ENCODE peak calls at places on chromosomes 11 and 22, in nine cellular contexts. One of them, this sample, is unnamed.

GRCh38 chr11:1105183-1105565 is 30.5 kb downstream of the MUC2 start:
- DNase-seq in stimulated activated CD4-positive, alpha-beta T cell treated with anti-CD3 and anti-CD28 coated beads, TNF-alpha, amount 100 ng/mL, for 1 hour: no peak
- DNase-seq in EL: no peak
- DNase-seq in HCT116: no peak
- DNase-seq in stimulated activated CD8-positive, alpha-beta memory T cell treated with anti-CD3 and anti-CD28 coated beads, Interleukin-15, amount 100 ng/mL, for 1 hour: no peak
- DNase-seq in epithelial cell of esophagus: no peak
- DNase-seq in bronchial epithelial cell: no peak
- DNase-seq in dorsolateral prefrontal cortex: no peak
- DNase-seq in myocyte: no peak
- DNase-seq in this sample: no peak

GRCh38 chr22:42862045-42862734 is 5.1 kb upstream of the ARFGAP3 start:
- DNase-seq in bronchial epithelial cell: peak; percentile 79
- DNase-seq in epithelial cell of esophagus: peak; percentile 79
- DNase-seq in HCT116: no peak
- DNase-seq in stimulated activated CD4-positive, alpha-beta T cell treated with anti-CD3 and anti-CD28 coated beads, TNF-alpha, amount 100 ng/mL, for 1 hour: no peak
- DNase-seq in myocyte: no peak
- DNase-seq in stimulated activated CD8-positive, alpha-beta memory T cell treated with anti-CD3 and anti-CD28 coated beads, Interleukin-15, amount 100 ng/mL, for 1 hour: no peak
- DNase-seq in EL: peak; percentile 56
- DNase-seq in dorsolateral prefrontal cortex: no peak
- DNase-seq in this sample: peak; percentile 72

GRCh38 chr11:15965562-15966250 is 390.6 kb downstream of the SOX6 start:
- DNase-seq in HCT116: no peak
- DNase-seq in dorsolateral prefrontal cortex: no peak
- DNase-seq in stimulated activated CD8-positive, alpha-beta memory T cell treated with anti-CD3 and anti-CD28 coated beads, Interleukin-15, amount 100 ng/mL, for 1 hour: no peak
- DNase-seq in bronchial epithelial cell: peak; percentile 93
- DNase-seq in stimulated activated CD4-positive, alpha-beta T cell treated with anti-CD3 and anti-CD28 coated beads, TNF-alpha, amount 100 ng/mL, for 1 hour: no peak
- DNase-seq in epithelial cell of esophagus: peak; percentile 96
- DNase-seq in EL: no peak
- DNase-seq in myocyte: no peak
- DNase-seq in this sample: no peak

GRCh38 chr22:24367841-24368240 is 59.6 kb upstream of the ADORA2A start:
- DNase-seq in myocyte: no peak
- DNase-seq in EL: peak; percentile 78
- DNase-seq in epithelial cell of esophagus: no peak
- DNase-seq in stimulated activated CD4-positive, alpha-beta T cell treated with anti-CD3 and anti-CD28 coated beads, TNF-alpha, amount 100 ng/mL, for 1 hour: no peak
- DNase-seq in stimulated activated CD8-positive, alpha-beta memory T cell treated with anti-CD3 and anti-CD28 coated beads, Interleukin-15, amount 100 ng/mL, for 1 hour: no peak
- DNase-seq in dorsolateral prefrontal cortex: no peak
- DNase-seq in HCT116: no peak
- DNase-seq in bronchial epithelial cell: no peak
- DNase-seq in this sample: no peak

GRCh38 chr22:26431151-26431995 is 2.3 kb downstream of the ASPHD2 start:
- DNase-seq in dorsolateral prefrontal cortex: no peak
- DNase-seq in bronchial epithelial cell: no peak
- DNase-seq in stimulated activated CD8-positive, alpha-beta memory T cell treated with anti-CD3 and anti-CD28 coated beads, Interleukin-15, amount 100 ng/mL, for 1 hour: no peak
- DNase-seq in HCT116: no peak
- DNase-seq in myocyte: peak; percentile 27
- DNase-seq in EL: peak; percentile 13
- DNase-seq in epithelial cell of esophagus: no peak
- DNase-seq in stimulated activated CD4-positive, alpha-beta T cell treated with anti-CD3 and anti-CD28 coated beads, TNF-alpha, amount 100 ng/mL, for 1 hour: no peak
- DNase-seq in this sample: no peak

GRCh38 chr22:46612904-46613605 is 7.1 kb upstream of the GRAMD4 start:
- DNase-seq in bronchial epithelial cell: no peak
- DNase-seq in epithelial cell of esophagus: no peak
- DNase-seq in EL: no peak
- DNase-seq in HCT116: no peak
- DNase-seq in stimulated activated CD8-positive, alpha-beta memory T cell treated with anti-CD3 and anti-CD28 coated beads, Interleukin-15, amount 100 ng/mL, for 1 hour: no peak
- DNase-seq in myocyte: peak; percentile 22
- DNase-seq in dorsolateral prefrontal cortex: no peak
- DNase-seq in stimulated activated CD4-positive, alpha-beta T cell treated with anti-CD3 and anti-CD28 coated beads, TNF-alpha, amount 100 ng/mL, for 1 hour: peak; percentile 26
- DNase-seq in this sample: no peak

GRCh38 chr11:61378713-61379313 is 13.6 kb upstream of the TMEM216 start:
- DNase-seq in epithelial cell of esophagus: peak; percentile 95
- DNase-seq in bronchial epithelial cell: peak; percentile 96
- DNase-seq in EL: peak; percentile 93
- DNase-seq in stimulated activated CD4-positive, alpha-beta T cell treated with anti-CD3 and anti-CD28 coated beads, TNF-alpha, amount 100 ng/mL, for 1 hour: no peak
- DNase-seq in dorsolateral prefrontal cortex: no peak
- DNase-seq in stimulated activated CD8-positive, alpha-beta memory T cell treated with anti-CD3 and anti-CD28 coated beads, Interleukin-15, amount 100 ng/mL, for 1 hour: no peak
- DNase-seq in myocyte: peak; percentile 92
- DNase-seq in HCT116: no peak
- DNase-seq in this sample: no peak

GRCh38 chr11:62340269-62340901 is 3.1 kb downstream of the ASRGL1 start:
- DNase-seq in stimulated activated CD4-positive, alpha-beta T cell treated with anti-CD3 and anti-CD28 coated beads, TNF-alpha, amount 100 ng/mL, for 1 hour: peak; percentile 7
- DNase-seq in epithelial cell of esophagus: peak; percentile 65
- DNase-seq in myocyte: peak; percentile 31
- DNase-seq in HCT116: peak; percentile 19
- DNase-seq in bronchial epithelial cell: peak; percentile 42
- DNase-seq in stimulated activated CD8-positive, alpha-beta memory T cell treated with anti-CD3 and anti-CD28 coated beads, Interleukin-15, amount 100 ng/mL, for 1 hour: peak; percentile 37
- DNase-seq in EL: peak; percentile 37
- DNase-seq in dorsolateral prefrontal cortex: peak; percentile 72
- DNase-seq in this sample: peak; percentile 39